ENCODE peak calls at places on chromosome 21, in four cellular contexts. M is sigmoid colon; Q is ascending aorta; T is CD4-positive, CD25-positive, alpha-beta regulatory T cell. A is an unnamed sample.

GRCh38 chr21:25615880-25616279 is 8.6 kb upstream of the MRPL39 start:
- DNase-seq in Q (no peak), M (no peak), T (no peak), A (no peak)

GRCh38 chr21:29196664-29197052 is 66.2 kb downstream of the MAP3K7CL start:
- DNase-seq in M (no peak), Q (no peak), T (no peak), A (no peak)

GRCh38 chr21:25370311-25370744 is 237.0 kb downstream of the MRPL39 start:
- DNase-seq in M (no peak), T (no peak), Q (peak; percentile 62), A (no peak)

GRCh38 chr21:31366825-31367224 is 22.8 kb upstream of the TIAM1 start:
- DNase-seq in Q (no peak), T (no peak), M (no peak), A (no peak)

GRCh38 chr21:39184050-39184980 is 1.1 kb upstream of the PSMG1 start:
- DNase-seq in M (no peak), Q (no peak), T (peak; percentile 37), A (no peak)

GRCh38 chr21:28311776-28312175 is 680.9 kb downstream of the LTN1 start:
- DNase-seq in T (no peak), Q (no peak), M (no peak), A (no peak)

GRCh38 chr21:27722095-27722494 is 755.2 kb upstream of the ADAMTS5 start:
- DNase-seq in Q (no peak), T (no peak), M (no peak), A (no peak)

GRCh38 chr21:30206551-30207251 is 9.2 kb downstream of the CLDN8 start:
- DNase-seq in Q (no peak), T (no peak), M (no peak), A (no peak)

GRCh38 chr21:14303731-14304488 is 79.0 kb downstream of the HSPA13 start:
- DNase-seq in Q (no peak), M (no peak), T (no peak), A (no peak)

GRCh38 chr21:26686705-26687104 is 113.6 kb upstream of the CYYR1 start:
- DNase-seq in T (no peak), Q (no peak), M (no peak), A (no peak)

GRCh38 chr21:26684866-26685265 is 111.8 kb upstream of the CYYR1 start:
- DNase-seq in Q (no peak), T (no peak), M (no peak), A (no peak)

GRCh38 chr21:26683996-26684395 is 110.9 kb upstream of the CYYR1 start:
- DNase-seq in M (no peak), Q (no peak), T (no peak), A (no peak)

DNA sequence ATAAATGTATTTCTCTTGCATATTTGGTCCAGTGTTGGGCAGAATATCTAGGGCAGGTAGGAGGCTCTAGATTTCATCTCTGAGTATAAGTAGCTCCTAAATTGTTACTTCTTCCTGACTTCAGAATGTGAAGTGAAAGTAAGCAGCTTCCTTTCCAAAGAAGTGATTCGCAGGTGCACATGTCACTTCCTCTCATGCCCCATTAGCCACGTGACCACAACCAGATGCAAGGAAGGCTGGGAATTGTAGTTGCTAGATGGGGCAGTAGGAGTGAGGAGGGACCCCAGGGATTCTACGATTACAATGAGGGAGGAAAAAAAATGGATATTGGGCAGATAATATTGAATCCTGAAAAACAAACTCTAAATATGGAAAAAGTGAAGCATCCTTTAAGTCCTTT is 113.2 kb upstream of the CYYR1 start:
- DNase-seq in Q (no peak), M (no peak), T (peak; percentile 58), A (no peak)
- H3K27ac ChIP-seq in Q (no peak overlapping the region), M (no peak overlapping the region), T (no peak overlapping the region), A (no peak overlapping the region)

GRCh38 chr21:37503848-37504467 is 137.4 kb downstream of the DYRK1A start:
- DNase-seq in Q (no peak), T (no peak), M (no peak), A (no peak)
- H3K27ac ChIP-seq in Q (no peak overlapping the region), T (no peak overlapping the region), M (no peak overlapping the region), A (no peak overlapping the region)

DNA sequence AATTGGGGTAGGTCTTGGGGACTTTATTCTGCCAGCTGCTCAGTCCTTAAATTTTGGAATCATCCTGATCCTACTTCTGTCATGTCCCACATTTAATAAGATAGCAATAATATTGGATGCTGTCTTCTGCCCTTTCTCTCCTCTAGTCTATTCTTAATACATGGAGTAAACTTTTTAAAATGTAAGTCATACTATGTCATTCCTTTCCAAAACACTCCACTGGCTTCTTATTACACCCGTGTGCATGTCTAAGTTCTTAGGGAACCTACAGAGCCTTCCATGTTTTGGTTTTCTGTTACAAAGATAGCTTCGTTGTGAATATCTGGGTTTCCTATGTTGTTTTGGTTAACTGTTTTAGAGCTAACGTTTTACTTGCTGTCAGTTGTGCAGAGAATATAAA is 35.1 kb downstream of the USP25 start:
- DNase-seq in Q (no peak), M (no peak), T (no peak), A (no peak)
- H3K27ac ChIP-seq in Q (no peak overlapping the region), M (no peak overlapping the region), T (no peak overlapping the region), A (no peak overlapping the region)

GRCh38 chr21:44960141-44961092 is 20.6 kb downstream of the SLX9 start:
- DNase-seq in T (no peak), M (peak; percentile 61), Q (no peak), A (no peak)

GRCh38 chr21:44958471-44959191 is 18.8 kb downstream of the SLX9 start:
- DNase-seq in T (no peak), M (peak; percentile 92), Q (peak; percentile 95), A (no peak)

GRCh38 chr21:44957047-44957831 is 17.4 kb downstream of the SLX9 start:
- DNase-seq in M (peak; percentile 58), Q (no peak), T (no peak), A (no peak)

GRCh38 chr21:44957901-44958451 is 18.1 kb downstream of the SLX9 start:
- DNase-seq in Q (no peak), M (peak; percentile 68), T (no peak), A (no peak)

GRCh38 chr21:44959376-44960091 is 19.7 kb downstream of the SLX9 start:
- DNase-seq in Q (no peak), M (peak; percentile 65), T (no peak), A (no peak)
- H3K27ac ChIP-seq in Q (peak overlapping the region; percentile 90), M (peak overlapping the region; percentile 91), T (no peak overlapping the region), A (no peak overlapping the region)

GRCh38 chr21:34936299-34936698 is 112.8 kb downstream of the RUNX1 start:
- DNase-seq in Q (no peak), M (no peak), T (peak; percentile 89), A (no peak)
- H3K27ac ChIP-seq in Q (no peak overlapping the region), M (no peak overlapping the region), T (peak overlapping the region; percentile 89), A (no peak overlapping the region)

DNA sequence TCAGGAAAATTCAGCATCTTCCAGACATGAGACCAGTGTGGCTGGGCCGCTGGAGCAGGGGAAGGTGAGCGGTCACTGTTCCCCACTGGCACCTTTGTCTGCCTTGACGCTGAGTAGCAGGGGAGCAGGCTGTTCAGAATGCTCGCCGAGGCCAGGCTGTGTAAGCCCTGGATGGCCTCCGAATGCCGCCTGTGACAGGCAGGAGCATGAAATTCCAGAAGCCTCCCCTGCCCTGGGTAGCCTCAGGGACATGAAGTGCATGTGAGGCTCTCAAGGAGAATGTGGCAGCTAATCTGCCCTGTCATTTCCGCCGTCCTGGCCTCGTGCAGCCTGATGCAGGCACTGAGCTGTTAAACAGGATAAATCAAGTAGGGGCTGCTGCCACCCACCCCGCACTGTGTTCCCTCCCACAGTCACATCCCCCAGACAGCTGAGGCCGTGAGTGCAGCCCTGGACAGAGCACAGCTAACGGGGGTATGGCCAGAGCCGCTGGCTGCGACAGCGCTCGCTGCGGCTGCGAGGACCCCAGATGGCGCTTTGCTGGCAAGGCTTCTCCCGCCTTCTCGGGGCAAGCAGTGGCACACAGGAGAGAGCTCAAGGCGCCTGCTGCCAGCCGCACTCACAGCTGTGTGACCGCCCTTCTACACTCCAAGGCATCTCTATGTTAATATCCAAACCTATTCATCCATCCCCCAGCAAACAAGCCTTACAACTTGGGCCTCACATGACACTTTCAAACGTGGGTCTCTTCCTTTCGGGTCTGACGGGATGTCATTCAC is 105.0 kb upstream of the COL6A1 start:
- DNase-seq in Q (no peak), T (no peak), M (peak; percentile 62), A (no peak)
- H3K27ac ChIP-seq in Q (no peak overlapping the region), T (no peak overlapping the region), M (no peak overlapping the region), A (no peak overlapping the region)

GRCh38 chr21:42056468-42056867 is 14.6 kb upstream of the UMODL1 start:
- DNase-seq in M (no peak), Q (no peak), T (no peak), A (no peak)
- H3K27ac ChIP-seq in M (no peak overlapping the region), Q (peak overlapping the region; percentile 87), T (no peak overlapping the region), A (no peak overlapping the region)

DNA sequence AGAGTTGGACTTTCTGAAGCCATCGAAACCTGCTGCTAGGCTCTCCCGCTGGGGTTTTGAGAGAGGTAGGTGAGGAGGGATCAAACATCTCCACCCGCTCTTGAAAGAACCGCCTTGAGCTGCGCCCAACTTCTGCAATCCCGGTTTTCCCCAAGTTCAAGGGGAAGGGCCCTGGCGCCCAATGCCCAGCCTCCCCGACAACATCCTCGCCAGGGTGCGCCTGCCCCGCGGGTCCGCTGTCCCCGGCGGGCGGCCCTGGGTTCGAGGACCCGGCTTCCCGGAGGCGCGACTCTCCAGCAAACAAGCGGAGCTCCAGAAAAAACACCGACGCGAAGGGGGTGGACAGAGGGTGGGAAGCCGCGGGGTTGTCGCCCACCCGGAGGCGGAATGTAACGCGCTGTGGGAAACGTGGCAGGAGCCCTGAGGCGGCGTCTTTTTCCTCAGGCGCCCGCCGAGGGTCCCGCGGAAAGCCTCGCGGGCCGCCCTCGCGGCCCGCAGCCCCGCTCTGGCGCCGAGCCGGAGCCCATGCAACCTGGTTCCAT is 607 bp downstream of the BTG3 start:
- DNase-seq in Q (peak; percentile 77), T (peak; percentile 40), M (peak; percentile 70), A (no peak)
- H3K27ac ChIP-seq in Q (peak overlapping the region; percentile 96), T (peak overlapping the region; percentile 89), M (peak overlapping the region; percentile 94), A (peak overlapping the region; percentile 79)

GRCh38 chr21:43934116-43934515 is 69.1 kb downstream of the AGPAT3 start:
- DNase-seq in T (no peak), Q (no peak), M (no peak), A (no peak)

GRCh38 chr21:43936186-43936967 is 71.4 kb downstream of the AGPAT3 start:
- DNase-seq in T (no peak), Q (no peak), M (no peak), A (peak; percentile 37)

GRCh38 chr21:43934716-43935705 is 70.0 kb downstream of the AGPAT3 start:
- DNase-seq in M (no peak), T (no peak), Q (no peak), A (no peak)

GRCh38 chr21:43937051-43937832 is 72.2 kb downstream of the AGPAT3 start:
- DNase-seq in Q (no peak), M (no peak), T (no peak), A (no peak)

GRCh38 chr21:43935711-43936110 is 70.7 kb downstream of the AGPAT3 start:
- DNase-seq in M (no peak), T (no peak), Q (no peak), A (no peak)
- H3K27ac ChIP-seq in M (peak overlapping the region; percentile 54), T (no peak overlapping the region), Q (peak overlapping the region; percentile 72), A (peak overlapping the region; percentile 52)

A was measured in substantia nigra.